ENCODE peak calls at places on chromosomes 12 and 14, in five cellular contexts. One of them, this sample, is unnamed.

GRCh38 chr14:49972840-49973239 is 80.0 kb downstream of the ARF6 start:
- DNase-seq in aorta: no peak
- DNase-seq in pancreas: no peak
- DNase-seq in gastrocnemius medialis: no peak
- DNase-seq in hepatocyte: peak; percentile 74
- DNase-seq in this sample: no peak

GRCh38 chr12:88153959-88154358 is 11.9 kb downstream of the TMTC3 start:
- DNase-seq in aorta: no peak
- DNase-seq in pancreas: no peak
- DNase-seq in gastrocnemius medialis: no peak
- DNase-seq in hepatocyte: peak; percentile 49
- DNase-seq in this sample: no peak

GRCh38 chr12:104784592-104784991 is 173.5 kb downstream of the SLC41A2 start:
- DNase-seq in aorta: no peak
- DNase-seq in pancreas: no peak
- DNase-seq in gastrocnemius medialis: no peak
- DNase-seq in hepatocyte: no peak
- DNase-seq in this sample: no peak

GRCh38 chr14:91614187-91614586 is 104.1 kb upstream of the PPP4R3A start:
- DNase-seq in aorta: no peak
- DNase-seq in pancreas: no peak
- DNase-seq in gastrocnemius medialis: no peak
- DNase-seq in hepatocyte: no peak
- DNase-seq in this sample: no peak

GRCh38 chr14:66249544-66249943 is 236.6 kb upstream of the CCDC196 start:
- DNase-seq in aorta: no peak
- DNase-seq in pancreas: no peak
- DNase-seq in gastrocnemius medialis: no peak
- DNase-seq in hepatocyte: no peak
- DNase-seq in this sample: no peak

GRCh38 chr14:93941293-93941910 is 14.3 kb downstream of the FAM181A start:
- DNase-seq in aorta: peak; percentile 64
- DNase-seq in pancreas: peak; percentile 75
- DNase-seq in gastrocnemius medialis: no peak
- DNase-seq in hepatocyte: no peak
- DNase-seq in this sample: peak; percentile 73

GRCh38 chr14:63840981-63841380 is 11.8 kb upstream of the SYNE2 start:
- DNase-seq in aorta: no peak
- DNase-seq in pancreas: no peak
- DNase-seq in gastrocnemius medialis: no peak
- DNase-seq in hepatocyte: no peak
- DNase-seq in this sample: no peak

GRCh38 chr14:98704441-98704840 is 567.6 kb downstream of the BCL11B start:
- DNase-seq in aorta: no peak
- DNase-seq in pancreas: no peak
- DNase-seq in gastrocnemius medialis: no peak
- DNase-seq in hepatocyte: no peak
- DNase-seq in this sample: no peak

GRCh38 chr12:51202650-51203198 is 15.1 kb downstream of the POU6F1 start:
- DNase-seq in aorta: no peak
- DNase-seq in pancreas: no peak
- DNase-seq in gastrocnemius medialis: no peak
- DNase-seq in hepatocyte: no peak
- DNase-seq in this sample: no peak

GRCh38 chr14:93969082-93969828 is 7.1 kb downstream of the ASB2 start:
- DNase-seq in aorta: peak; percentile 67
- DNase-seq in pancreas: no peak
- DNase-seq in gastrocnemius medialis: peak; percentile 70
- DNase-seq in hepatocyte: no peak
- DNase-seq in this sample: no peak

GRCh38 chr12:91722072-91722471 is 423.6 kb downstream of the BTG1 start:
- DNase-seq in aorta: no peak
- DNase-seq in pancreas: no peak
- DNase-seq in gastrocnemius medialis: no peak
- DNase-seq in hepatocyte: no peak
- DNase-seq in this sample: no peak

GRCh38 chr12:118015306-118015705 is 1.2 kb upstream of the RFC5 start:
- DNase-seq in aorta: no peak
- DNase-seq in pancreas: no peak
- DNase-seq in gastrocnemius medialis: no peak
- DNase-seq in hepatocyte: no peak
- DNase-seq in this sample: no peak

GRCh38 chr14:101017209-101017608 is 113.7 kb upstream of the RTL1 start:
- DNase-seq in aorta: no peak
- DNase-seq in pancreas: no peak
- DNase-seq in gastrocnemius medialis: no peak
- DNase-seq in hepatocyte: no peak
- DNase-seq in this sample: peak; percentile 28

GRCh38 chr12:5083955-5084849 is 40.5 kb downstream of the KCNA5 start:
- DNase-seq in aorta: no peak
- DNase-seq in pancreas: no peak
- DNase-seq in gastrocnemius medialis: no peak
- DNase-seq in hepatocyte: peak; percentile 66
- DNase-seq in this sample: no peak

GRCh38 chr12:47616440-47616839 is 89.4 kb downstream of the RPAP3 start:
- DNase-seq in aorta: no peak
- DNase-seq in pancreas: no peak
- DNase-seq in gastrocnemius medialis: no peak
- DNase-seq in hepatocyte: no peak
- DNase-seq in this sample: no peak

GRCh38 chr12:105425263-105426174 is 95.0 kb downstream of the C12orf75 start:
- DNase-seq in aorta: no peak
- DNase-seq in pancreas: no peak
- DNase-seq in gastrocnemius medialis: no peak
- DNase-seq in hepatocyte: no peak
- DNase-seq in this sample: no peak

GRCh38 chr12:115374480-115375187 is 690.7 kb upstream of the TBX3 start:
- DNase-seq in aorta: no peak
- DNase-seq in pancreas: no peak
- DNase-seq in gastrocnemius medialis: no peak
- DNase-seq in hepatocyte: no peak
- DNase-seq in this sample: no peak

GRCh38 chr14:59377485-59377884 is 87.7 kb downstream of the GPR135 start:
- DNase-seq in aorta: no peak
- DNase-seq in pancreas: no peak
- DNase-seq in gastrocnemius medialis: no peak
- DNase-seq in hepatocyte: no peak
- DNase-seq in this sample: no peak

GRCh38 chr12:66493841-66494240 is 185.0 kb downstream of the GRIP1 start:
- DNase-seq in aorta: no peak
- DNase-seq in pancreas: no peak
- DNase-seq in gastrocnemius medialis: no peak
- DNase-seq in hepatocyte: no peak
- DNase-seq in this sample: no peak

GRCh38 chr14:95696741-95697140 is 10.5 kb downstream of the TCL1B start:
- DNase-seq in aorta: no peak
- DNase-seq in pancreas: no peak
- DNase-seq in gastrocnemius medialis: no peak
- DNase-seq in hepatocyte: no peak
- DNase-seq in this sample: no peak

GRCh38 chr14:33120966-33121365 is 182.3 kb downstream of the NPAS3 start:
- DNase-seq in aorta: no peak
- DNase-seq in pancreas: no peak
- DNase-seq in gastrocnemius medialis: no peak
- DNase-seq in hepatocyte: no peak
- DNase-seq in this sample: no peak

GRCh38 chr12:16610743-16611142 is 4.8 kb upstream of the LMO3 start:
- DNase-seq in aorta: no peak
- DNase-seq in pancreas: no peak
- DNase-seq in gastrocnemius medialis: no peak
- DNase-seq in hepatocyte: no peak
- DNase-seq in this sample: no peak

GRCh38 chr12:96770239-96770780 is 136.7 kb upstream of the NEDD1 start:
- DNase-seq in aorta: no peak
- DNase-seq in pancreas: no peak
- DNase-seq in gastrocnemius medialis: no peak
- DNase-seq in hepatocyte: no peak
- DNase-seq in this sample: no peak

GRCh38 chr14:95432152-95433093 is 84.0 kb downstream of the SYNE3 start:
- DNase-seq in aorta: peak; percentile 44
- DNase-seq in pancreas: peak; percentile 89
- DNase-seq in gastrocnemius medialis: no peak
- DNase-seq in hepatocyte: peak; percentile 74
- DNase-seq in this sample: no peak

GRCh38 chr12:96878704-96879103 is 28.4 kb upstream of the NEDD1 start:
- DNase-seq in aorta: no peak
- DNase-seq in pancreas: no peak
- DNase-seq in gastrocnemius medialis: no peak
- DNase-seq in hepatocyte: no peak
- DNase-seq in this sample: no peak

GRCh38 chr14:41606249-41607118 is at the start of gene LRFN5:
- DNase-seq in aorta: peak; percentile 56
- DNase-seq in pancreas: peak; percentile 63
- DNase-seq in gastrocnemius medialis: no peak
- DNase-seq in hepatocyte: peak; percentile 67
- DNase-seq in this sample: no peak

GRCh38 chr14:77579065-77579464 is 37.4 kb downstream of the SPTLC2 start:
- DNase-seq in aorta: no peak
- DNase-seq in pancreas: no peak
- DNase-seq in gastrocnemius medialis: no peak
- DNase-seq in hepatocyte: no peak
- DNase-seq in this sample: no peak

GRCh38 chr12:71592841-71593240 is 70.8 kb downstream of the ZFC3H1 start:
- DNase-seq in aorta: no peak
- DNase-seq in pancreas: no peak
- DNase-seq in gastrocnemius medialis: no peak
- DNase-seq in hepatocyte: no peak
- DNase-seq in this sample: no peak

GRCh38 chr12:49019435-49020317 is 1.1 kb upstream of the PRKAG1 start:
- DNase-seq in aorta: peak; percentile 61
- DNase-seq in pancreas: no peak
- DNase-seq in gastrocnemius medialis: no peak
- DNase-seq in hepatocyte: peak; percentile 47
- DNase-seq in this sample: no peak

GRCh38 chr14:105472496-105472991 is 2.1 kb upstream of the CRIP2 start:
- DNase-seq in aorta: peak; percentile 71
- DNase-seq in pancreas: no peak
- DNase-seq in gastrocnemius medialis: no peak
- DNase-seq in hepatocyte: no peak
- DNase-seq in this sample: no peak

GRCh38 chr14:105470812-105471771 is 3.5 kb upstream of the CRIP2 start:
- DNase-seq in aorta: no peak
- DNase-seq in pancreas: no peak
- DNase-seq in gastrocnemius medialis: no peak
- DNase-seq in hepatocyte: no peak
- DNase-seq in this sample: no peak

GRCh38 chr14:105473033-105473676 is 1.5 kb upstream of the CRIP2 start:
- DNase-seq in aorta: peak; percentile 81
- DNase-seq in pancreas: no peak
- DNase-seq in gastrocnemius medialis: no peak
- DNase-seq in hepatocyte: no peak
- DNase-seq in this sample: peak; percentile 54

GRCh38 chr14:105470163-105470811 is 4.3 kb upstream of the CRIP2 start:
- DNase-seq in aorta: no peak
- DNase-seq in pancreas: no peak
- DNase-seq in gastrocnemius medialis: no peak
- DNase-seq in hepatocyte: no peak
- DNase-seq in this sample: no peak

GRCh38 chr14:105471823-105472495 is 2.7 kb upstream of the CRIP2 start:
- DNase-seq in aorta: no peak
- DNase-seq in pancreas: no peak
- DNase-seq in gastrocnemius medialis: no peak
- DNase-seq in hepatocyte: no peak
- DNase-seq in this sample: no peak
- H3K4me1 ChIP-seq in aorta: no peaks in the 10 kb centered on the region
- H3K4me1 ChIP-seq in pancreas: peaks cover 9% of the 10 kb centered on the region
- H3K4me1 ChIP-seq in gastrocnemius medialis: peaks cover 63% of the 10 kb centered on the region
- H3K4me1 ChIP-seq in hepatocyte: peaks cover 42% of the 10 kb centered on the region
- H3K4me1 ChIP-seq in this sample: peaks cover 42% of the 10 kb centered on the region

GRCh38 chr12:54390176-54390667 is 5.7 kb upstream of the ZNF385A start:
- DNase-seq in aorta: no peak
- DNase-seq in pancreas: no peak
- DNase-seq in gastrocnemius medialis: no peak
- DNase-seq in hepatocyte: no peak
- DNase-seq in this sample: no peak

GRCh38 chr12:54389536-54390175 is 5.1 kb upstream of the ZNF385A start:
- DNase-seq in aorta: no peak
- DNase-seq in pancreas: no peak
- DNase-seq in gastrocnemius medialis: no peak
- DNase-seq in hepatocyte: no peak
- DNase-seq in this sample: no peak

GRCh38 chr12:54388214-54389138 is 3.9 kb upstream of the ZNF385A start:
- DNase-seq in aorta: no peak
- DNase-seq in pancreas: no peak
- DNase-seq in gastrocnemius medialis: no peak
- DNase-seq in hepatocyte: no peak
- DNase-seq in this sample: no peak

GRCh38 chr12:54390668-54391551 is 6.4 kb upstream of the ZNF385A start:
- DNase-seq in aorta: peak; percentile 59
- DNase-seq in pancreas: peak; percentile 80
- DNase-seq in gastrocnemius medialis: no peak
- DNase-seq in hepatocyte: peak; percentile 84
- DNase-seq in this sample: peak; percentile 71

GRCh38 chr12:54389139-54389508 is 4.6 kb upstream of the ZNF385A start:
- DNase-seq in aorta: no peak
- DNase-seq in pancreas: no peak
- DNase-seq in gastrocnemius medialis: no peak
- DNase-seq in hepatocyte: no peak
- DNase-seq in this sample: no peak
- H3K4me1 ChIP-seq in aorta: no peaks in the 10 kb centered on the region
- H3K4me1 ChIP-seq in pancreas: no peaks in the 10 kb centered on the region
- H3K4me1 ChIP-seq in gastrocnemius medialis: peaks cover 34% of the 10 kb centered on the region
- H3K4me1 ChIP-seq in hepatocyte: peaks cover 14% of the 10 kb centered on the region
- H3K4me1 ChIP-seq in this sample: no peaks in the 10 kb centered on the region

GRCh38 chr12:89252284-89252683 is 100.0 kb downstream of the DUSP6 start:
- DNase-seq in aorta: no peak
- DNase-seq in pancreas: no peak
- DNase-seq in gastrocnemius medialis: no peak
- DNase-seq in hepatocyte: no peak
- DNase-seq in this sample: no peak
- H3K4me1 ChIP-seq in aorta: peaks cover 3% of the 10 kb centered on the region
- H3K4me1 ChIP-seq in pancreas: no peaks in the 10 kb centered on the region
- H3K4me1 ChIP-seq in gastrocnemius medialis: no peaks in the 10 kb centered on the region
- H3K4me1 ChIP-seq in hepatocyte: no peaks in the 10 kb centered on the region
- H3K4me1 ChIP-seq in this sample: no peaks in the 10 kb centered on the region

GRCh38 chr12:6428326-6428725 is 16.4 kb upstream of the CD27 start:
- DNase-seq in aorta: no peak
- DNase-seq in pancreas: no peak
- DNase-seq in gastrocnemius medialis: no peak
- DNase-seq in hepatocyte: no peak
- DNase-seq in this sample: no peak
- H3K4me1 ChIP-seq in aorta: no peaks in the 10 kb centered on the region
- H3K4me1 ChIP-seq in pancreas: no peaks in the 10 kb centered on the region
- H3K4me1 ChIP-seq in gastrocnemius medialis: peaks cover 15% of the 10 kb centered on the region
- H3K4me1 ChIP-seq in hepatocyte: no peaks in the 10 kb centered on the region
- H3K4me1 ChIP-seq in this sample: peaks cover 3% of the 10 kb centered on the region

DNA sequence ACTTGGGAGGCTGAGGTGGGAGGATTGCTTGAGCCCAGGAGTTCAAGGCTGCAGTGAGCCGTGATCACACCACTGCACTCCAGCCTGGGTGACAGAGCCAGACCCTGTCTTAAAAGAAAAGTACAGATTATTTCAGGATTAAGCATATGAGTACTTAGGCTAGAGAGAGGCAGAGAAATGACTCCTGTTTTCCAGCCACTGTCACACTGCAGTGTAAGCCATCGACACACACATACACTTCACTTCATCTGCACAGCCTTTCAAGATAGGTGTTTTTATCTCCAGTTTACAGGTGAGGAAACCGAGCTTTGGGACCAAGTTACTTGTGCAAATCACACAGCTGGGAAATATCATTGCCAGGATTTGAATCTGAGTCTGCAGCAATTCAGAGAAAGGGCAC is 77.2 kb downstream of the ETV6 start:
- DNase-seq in aorta: no peak
- DNase-seq in pancreas: no peak
- DNase-seq in gastrocnemius medialis: no peak
- DNase-seq in hepatocyte: no peak
- DNase-seq in this sample: no peak
- H3K4me1 ChIP-seq in aorta: peaks cover 9% of the 10 kb centered on the region
- H3K4me1 ChIP-seq in pancreas: peaks cover 67% of the 10 kb centered on the region
- H3K4me1 ChIP-seq in gastrocnemius medialis: peaks cover 30% of the 10 kb centered on the region
- H3K4me1 ChIP-seq in hepatocyte: peaks cover 28% of the 10 kb centered on the region
- H3K4me1 ChIP-seq in this sample: peaks cover 35% of the 10 kb centered on the region